ENCODE peak calls at places on chromosomes 1 and 21, in five cellular contexts. One of them, this sample, is unnamed.

GRCh38 chr1:116570358-116571214 is at the start of gene CD58:
- DNase-seq in body of pancreas: peak; percentile 87
- DNase-seq in tibial nerve: peak; percentile 81
- DNase-seq in sigmoid colon: peak; percentile 93
- DNase-seq in stomach: peak; percentile 91
- DNase-seq in this sample: peak; percentile 96

GRCh38 chr1:21534674-21535378 is 25.6 kb downstream of the ALPL start:
- DNase-seq in body of pancreas: peak; percentile 59
- DNase-seq in tibial nerve: no peak
- DNase-seq in sigmoid colon: no peak
- DNase-seq in stomach: peak; percentile 48
- DNase-seq in this sample: no peak

GRCh38 chr1:229509576-229509975 is 1.4 kb upstream of the NUP133 start:
- DNase-seq in body of pancreas: no peak
- DNase-seq in tibial nerve: no peak
- DNase-seq in sigmoid colon: no peak
- DNase-seq in stomach: no peak
- DNase-seq in this sample: no peak

GRCh38 chr1:118333601-118334241 is 148.7 kb upstream of the SPAG17 start:
- DNase-seq in body of pancreas: no peak
- DNase-seq in tibial nerve: no peak
- DNase-seq in sigmoid colon: no peak
- DNase-seq in stomach: no peak
- DNase-seq in this sample: no peak

GRCh38 chr1:229377429-229377828 is 34.6 kb upstream of the CCSAP start:
- DNase-seq in body of pancreas: no peak
- DNase-seq in tibial nerve: no peak
- DNase-seq in sigmoid colon: no peak
- DNase-seq in stomach: no peak
- DNase-seq in this sample: no peak

GRCh38 chr1:149914545-149914944 is 3.1 kb downstream of the SV2A start:
- DNase-seq in body of pancreas: no peak
- DNase-seq in tibial nerve: no peak
- DNase-seq in sigmoid colon: no peak
- DNase-seq in stomach: no peak
- DNase-seq in this sample: no peak

GRCh38 chr1:245361056-245361455 is 206.3 kb downstream of the KIF26B start:
- DNase-seq in body of pancreas: no peak
- DNase-seq in tibial nerve: no peak
- DNase-seq in sigmoid colon: no peak
- DNase-seq in stomach: no peak
- DNase-seq in this sample: no peak

GRCh38 chr1:154497026-154497806 is 4.8 kb upstream of the TDRD10 start:
- DNase-seq in body of pancreas: peak; percentile 10
- DNase-seq in tibial nerve: no peak
- DNase-seq in sigmoid colon: no peak
- DNase-seq in stomach: peak; percentile 43
- DNase-seq in this sample: peak; percentile 62

GRCh38 chr1:165815725-165816124 is 11.7 kb upstream of the UCK2 start:
- DNase-seq in body of pancreas: no peak
- DNase-seq in tibial nerve: no peak
- DNase-seq in sigmoid colon: no peak
- DNase-seq in stomach: no peak
- DNase-seq in this sample: no peak

GRCh38 chr1:119626146-119626545 is 21.9 kb downstream of the ZNF697 start:
- DNase-seq in body of pancreas: no peak
- DNase-seq in tibial nerve: no peak
- DNase-seq in sigmoid colon: no peak
- DNase-seq in stomach: no peak
- DNase-seq in this sample: no peak

GRCh38 chr1:98849969-98850636 is 154.6 kb downstream of the PLPPR5 start:
- DNase-seq in body of pancreas: no peak
- DNase-seq in tibial nerve: no peak
- DNase-seq in sigmoid colon: no peak
- DNase-seq in stomach: no peak
- DNase-seq in this sample: no peak

GRCh38 chr1:157697781-157698569 is 2.6 kb downstream of the FCRL3 start:
- DNase-seq in body of pancreas: no peak
- DNase-seq in tibial nerve: no peak
- DNase-seq in sigmoid colon: no peak
- DNase-seq in stomach: no peak
- DNase-seq in this sample: no peak

GRCh38 chr1:121443131-121443530 is 258.4 kb downstream of the SRGAP2C start:
- DNase-seq in body of pancreas: no peak
- DNase-seq in tibial nerve: no peak
- DNase-seq in sigmoid colon: no peak
- DNase-seq in stomach: no peak
- DNase-seq in this sample: no peak

GRCh38 chr1:204678721-204679455 is 6.7 kb downstream of the LRRN2 start:
- DNase-seq in body of pancreas: no peak
- DNase-seq in tibial nerve: no peak
- DNase-seq in sigmoid colon: no peak
- DNase-seq in stomach: no peak
- DNase-seq in this sample: no peak

GRCh38 chr1:211082824-211083223 is 51.1 kb downstream of the KCNH1 start:
- DNase-seq in body of pancreas: no peak
- DNase-seq in tibial nerve: no peak
- DNase-seq in sigmoid colon: no peak
- DNase-seq in stomach: no peak
- DNase-seq in this sample: no peak

GRCh38 chr1:75166821-75167220 is 32.6 kb downstream of the LHX8 start:
- DNase-seq in body of pancreas: no peak
- DNase-seq in tibial nerve: no peak
- DNase-seq in sigmoid colon: no peak
- DNase-seq in stomach: no peak
- DNase-seq in this sample: no peak

GRCh38 chr1:192382758-192383157 is 66.0 kb downstream of the RGS21 start:
- DNase-seq in body of pancreas: no peak
- DNase-seq in tibial nerve: no peak
- DNase-seq in sigmoid colon: no peak
- DNase-seq in stomach: no peak
- DNase-seq in this sample: no peak

GRCh38 chr1:86567936-86568335 is 21.1 kb downstream of the CLCA4 start:
- DNase-seq in body of pancreas: no peak
- DNase-seq in tibial nerve: no peak
- DNase-seq in sigmoid colon: no peak
- DNase-seq in stomach: no peak
- DNase-seq in this sample: no peak

GRCh38 chr1:6392081-6392879 is 1.3 kb downstream of the ACOT7 start:
- DNase-seq in body of pancreas: peak; percentile 28
- DNase-seq in tibial nerve: no peak
- DNase-seq in sigmoid colon: no peak
- DNase-seq in stomach: no peak
- DNase-seq in this sample: no peak

GRCh38 chr1:208524376-208524775 is 280.2 kb upstream of the PLXNA2 start:
- DNase-seq in body of pancreas: no peak
- DNase-seq in tibial nerve: no peak
- DNase-seq in sigmoid colon: no peak
- DNase-seq in stomach: no peak
- DNase-seq in this sample: no peak

GRCh38 chr1:18569811-18570545 is 60.7 kb upstream of the PAX7 start:
- DNase-seq in body of pancreas: peak; percentile 17
- DNase-seq in tibial nerve: no peak
- DNase-seq in sigmoid colon: no peak
- DNase-seq in stomach: peak; percentile 47
- DNase-seq in this sample: no peak

GRCh38 chr1:98405581-98406059 is 255.9 kb upstream of the SNX7 start:
- DNase-seq in body of pancreas: no peak
- DNase-seq in tibial nerve: no peak
- DNase-seq in sigmoid colon: no peak
- DNase-seq in stomach: no peak
- DNase-seq in this sample: no peak

GRCh38 chr1:228004331-228004871 is 2.4 kb upstream of the WNT3A start:
- DNase-seq in body of pancreas: peak; percentile 20
- DNase-seq in tibial nerve: no peak
- DNase-seq in sigmoid colon: peak; percentile 50
- DNase-seq in stomach: peak; percentile 42
- DNase-seq in this sample: no peak

GRCh38 chr1:25770541-25771245 is 29.3 kb upstream of the SELENON start:
- DNase-seq in body of pancreas: no peak
- DNase-seq in tibial nerve: no peak
- DNase-seq in sigmoid colon: no peak
- DNase-seq in stomach: no peak
- DNase-seq in this sample: no peak

GRCh38 chr1:177392336-177392735 is 221.6 kb downstream of the BRINP2 start:
- DNase-seq in body of pancreas: no peak
- DNase-seq in tibial nerve: no peak
- DNase-seq in sigmoid colon: no peak
- DNase-seq in stomach: no peak
- DNase-seq in this sample: no peak

GRCh38 chr1:202110977-202111376 is 11.7 kb upstream of the GPR37L1 start:
- DNase-seq in body of pancreas: no peak
- DNase-seq in tibial nerve: no peak
- DNase-seq in sigmoid colon: no peak
- DNase-seq in stomach: no peak
- DNase-seq in this sample: no peak

GRCh38 chr1:50841791-50842387 is 118.2 kb downstream of the FAF1 start:
- DNase-seq in body of pancreas: no peak
- DNase-seq in tibial nerve: no peak
- DNase-seq in sigmoid colon: no peak
- DNase-seq in stomach: no peak
- DNase-seq in this sample: no peak

DNA sequence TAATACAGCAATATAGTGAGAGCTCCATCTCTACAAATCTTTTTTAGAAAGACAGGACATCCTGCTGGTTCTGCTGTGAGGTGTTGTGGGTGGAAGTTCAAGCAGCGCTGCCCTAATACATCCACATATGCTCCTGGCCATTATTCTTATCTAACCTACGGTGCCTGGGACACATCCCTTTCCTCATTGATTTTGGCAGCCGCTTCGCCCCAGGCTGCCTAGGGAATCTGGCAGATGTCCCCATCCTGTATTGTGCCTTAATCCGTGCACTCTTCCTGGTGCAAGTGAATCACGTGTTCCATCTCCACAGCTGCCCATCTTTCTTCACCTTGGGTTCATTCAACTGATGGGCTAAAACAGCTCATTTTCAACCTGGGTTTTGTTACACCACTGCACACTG is 3.1 kb upstream of the UBE2G2 start:
- DNase-seq in body of pancreas: no peak
- DNase-seq in tibial nerve: no peak
- DNase-seq in sigmoid colon: no peak
- DNase-seq in stomach: no peak
- DNase-seq in this sample: no peak
- TF ChIP-seq POLR2A in body of pancreas: no peak
- TF ChIP-seq POLR2A in tibial nerve: no peak
- TF ChIP-seq POLR2A in sigmoid colon: no peak
- TF ChIP-seq POLR2A in stomach: no peak
- TF ChIP-seq POLR2A in this sample: no peak

GRCh38 chr1:161721738-161722343 is 497 bp downstream of the FCRLB start:
- DNase-seq in body of pancreas: peak; percentile 31
- DNase-seq in tibial nerve: no peak
- DNase-seq in sigmoid colon: no peak
- DNase-seq in stomach: no peak
- DNase-seq in this sample: no peak
- H3K4me3 ChIP-seq in body of pancreas: no peak overlapping the region
- H3K4me3 ChIP-seq in tibial nerve: no peak overlapping the region
- H3K4me3 ChIP-seq in sigmoid colon: no peak overlapping the region
- H3K4me3 ChIP-seq in stomach: no peak overlapping the region
- H3K4me3 ChIP-seq in this sample: no peak overlapping the region

DNA sequence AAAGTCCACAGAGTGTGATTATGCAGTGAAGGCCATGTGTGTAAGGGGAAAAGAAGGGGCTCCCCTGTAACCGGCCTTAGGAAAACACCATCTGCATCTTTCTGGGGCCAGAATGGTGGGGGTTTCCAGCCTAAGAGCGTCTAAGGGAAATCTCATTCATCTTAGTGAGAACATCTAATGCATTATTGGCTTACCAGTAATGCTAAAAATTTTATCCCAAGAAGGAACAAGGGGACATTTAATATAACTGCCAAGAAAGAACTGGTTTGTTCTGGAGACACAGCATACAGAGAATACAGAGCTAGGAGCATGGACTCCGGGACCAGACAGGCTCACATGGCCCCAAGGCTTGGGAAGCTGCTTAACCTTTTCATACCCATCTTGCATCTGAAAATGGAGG is 58.3 kb upstream of the DSCAM start:
- DNase-seq in body of pancreas: no peak
- DNase-seq in tibial nerve: no peak
- DNase-seq in sigmoid colon: no peak
- DNase-seq in stomach: no peak
- DNase-seq in this sample: no peak
- H3K27ac ChIP-seq in body of pancreas: no peak overlapping the region
- H3K27ac ChIP-seq in tibial nerve: no peak overlapping the region
- H3K27ac ChIP-seq in sigmoid colon: no peak overlapping the region
- H3K27ac ChIP-seq in stomach: no peak overlapping the region
- H3K27ac ChIP-seq in this sample: no peak overlapping the region

GRCh38 chr1:219324171-219324570 is 150.5 kb downstream of the LYPLAL1 start:
- DNase-seq in body of pancreas: no peak
- DNase-seq in tibial nerve: no peak
- DNase-seq in sigmoid colon: no peak
- DNase-seq in stomach: no peak
- DNase-seq in this sample: no peak

GRCh38 chr1:219325368-219325742 is 151.7 kb downstream of the LYPLAL1 start:
- DNase-seq in body of pancreas: no peak
- DNase-seq in tibial nerve: no peak
- DNase-seq in sigmoid colon: no peak
- DNase-seq in stomach: no peak
- DNase-seq in this sample: no peak

GRCh38 chr1:219323426-219323825 is 149.7 kb downstream of the LYPLAL1 start:
- DNase-seq in body of pancreas: no peak
- DNase-seq in tibial nerve: no peak
- DNase-seq in sigmoid colon: no peak
- DNase-seq in stomach: no peak
- DNase-seq in this sample: no peak

GRCh38 chr1:219322766-219323165 is 149.1 kb downstream of the LYPLAL1 start:
- DNase-seq in body of pancreas: no peak
- DNase-seq in tibial nerve: no peak
- DNase-seq in sigmoid colon: no peak
- DNase-seq in stomach: no peak
- DNase-seq in this sample: no peak

DNA sequence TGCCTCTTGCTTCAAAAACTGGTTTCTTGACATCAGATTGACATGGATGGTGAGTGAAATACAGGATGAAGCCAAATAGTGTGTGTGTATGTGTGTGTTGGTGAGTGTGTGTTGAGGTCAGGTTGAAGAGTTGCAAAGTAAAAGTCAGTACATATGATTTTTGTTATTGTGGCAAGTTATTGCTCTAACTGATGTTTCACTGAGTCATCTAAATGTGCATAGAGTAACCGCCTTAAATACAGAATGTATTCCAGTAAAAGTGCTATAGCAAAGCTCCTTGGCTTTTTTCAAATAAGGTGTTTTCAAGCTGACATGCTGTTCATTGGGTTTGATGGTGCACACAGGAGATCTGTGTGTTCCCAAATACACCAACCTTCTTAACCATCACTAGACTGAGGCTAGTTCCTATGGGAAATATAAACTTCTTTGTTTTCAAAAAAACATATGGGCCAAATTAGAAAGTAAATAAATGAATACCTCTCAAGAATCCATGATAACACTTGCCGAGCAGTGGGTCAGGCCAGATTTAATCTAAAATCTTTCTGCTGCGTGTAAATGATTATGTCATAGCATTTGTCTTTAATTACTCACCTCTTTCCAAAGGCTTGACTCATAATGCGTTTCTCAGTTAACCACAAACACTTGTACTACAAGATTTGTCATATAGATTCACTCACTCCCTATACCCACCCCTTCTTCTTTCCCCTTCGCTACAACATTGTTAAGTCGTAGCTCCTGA is 151.1 kb downstream of the LYPLAL1 start:
- DNase-seq in body of pancreas: no peak
- DNase-seq in tibial nerve: no peak
- DNase-seq in sigmoid colon: no peak
- DNase-seq in stomach: no peak
- DNase-seq in this sample: no peak
- TF ChIP-seq POLR2A in body of pancreas: no peak
- TF ChIP-seq POLR2A in tibial nerve: no peak
- TF ChIP-seq POLR2A in sigmoid colon: no peak
- TF ChIP-seq POLR2A in stomach: no peak
- TF ChIP-seq POLR2A in this sample: no peak

GRCh38 chr1:110874303-110875215 is 1.6 kb downstream of the CD53 start:
- DNase-seq in body of pancreas: peak; percentile 6
- DNase-seq in tibial nerve: no peak
- DNase-seq in sigmoid colon: no peak
- DNase-seq in stomach: no peak
- DNase-seq in this sample: no peak
- H3K4me3 ChIP-seq in body of pancreas: no peak overlapping the region
- H3K4me3 ChIP-seq in tibial nerve: peak overlapping the region; percentile 4
- H3K4me3 ChIP-seq in sigmoid colon: peak overlapping the region; percentile 13
- H3K4me3 ChIP-seq in stomach: peak overlapping the region; percentile 38
- H3K4me3 ChIP-seq in this sample: peak overlapping the region; percentile 45